ENCODE peak calls at places on chromosomes 3 and 15, in seven cellular contexts. V, T, Y, I, Z, U and Q are unnamed samples.

GRCh38 chr15:83653639-83654378 is at the start of gene ADAMTSL3:
- DNase-seq in V (no peak), T (peak; percentile 78), Y (peak; percentile 78), I (peak; percentile 87), Z (peak; percentile 22), U (peak; percentile 85), Q (no peak)

GRCh38 chr3:175748087-175748732 is 889.1 kb downstream of the NAALADL2 start:
- DNase-seq in V (no peak), T (no peak), Y (no peak), I (no peak), Z (no peak), U (no peak), Q (no peak)

GRCh38 chr15:31511707-31512310 is 185.2 kb downstream of the KLF13 start:
- DNase-seq in V (no peak), T (no peak), Y (no peak), I (no peak), Z (no peak), U (no peak), Q (peak; percentile 32)

GRCh38 chr3:98602078-98602678 is 8.8 kb upstream of the CPOX start:
- DNase-seq in V (peak; percentile 71), T (peak; percentile 71), Y (no peak), I (peak; percentile 29), Z (peak; percentile 36), U (peak; percentile 41), Q (no peak)

GRCh38 chr3:31265646-31266423 is 266.9 kb upstream of the STT3B start:
- DNase-seq in V (no peak), T (no peak), Y (no peak), I (no peak), Z (no peak), U (no peak), Q (no peak)

GRCh38 chr3:157127831-157128767 is 31.8 kb downstream of the CCNL1 start:
- DNase-seq in V (peak; percentile 75), T (peak; percentile 67), Y (peak; percentile 71), I (peak; percentile 65), Z (peak; percentile 37), U (no peak), Q (no peak)

GRCh38 chr3:141181819-141182218 is 49.8 kb upstream of the PXYLP1 start:
- DNase-seq in V (no peak), T (no peak), Y (no peak), I (no peak), Z (no peak), U (no peak), Q (no peak)

GRCh38 chr3:17808994-17809393 is 66.6 kb upstream of the TBC1D5 start:
- DNase-seq in V (no peak), T (peak; percentile 32), Y (no peak), I (no peak), Z (no peak), U (no peak), Q (no peak)

GRCh38 chr3:160226026-160226739 is 961 bp downstream of the C3orf80 start:
- DNase-seq in V (no peak), T (peak; percentile 65), Y (no peak), I (peak; percentile 16), Z (peak; percentile 33), U (no peak), Q (peak; percentile 22)

GRCh38 chr3:53045784-53046170 is at the start of gene SFMBT1:
- DNase-seq in V (no peak), T (peak; percentile 76), Y (peak; percentile 83), I (peak; percentile 71), Z (peak; percentile 75), U (peak; percentile 77), Q (peak; percentile 89)

GRCh38 chr3:139771331-139771730 is 93.6 kb upstream of the NMNAT3 start:
- DNase-seq in V (no peak), T (peak; percentile 26), Y (no peak), I (no peak), Z (peak; percentile 57), U (no peak), Q (no peak)

GRCh38 chr3:14547693-14548092 is 7.6 kb upstream of the GRIP2 start:
- DNase-seq in V (no peak), T (no peak), Y (no peak), I (no peak), Z (no peak), U (no peak), Q (no peak)

GRCh38 chr3:133479895-133480669 is 80.2 kb downstream of the BFSP2 start:
- DNase-seq in V (peak; percentile 79), T (no peak), Y (no peak), I (no peak), Z (peak; percentile 56), U (no peak), Q (no peak)

GRCh38 chr15:59688383-59688887 is 685 bp downstream of the BNIP2 start:
- DNase-seq in V (peak; percentile 6), T (no peak), Y (no peak), I (no peak), Z (no peak), U (no peak), Q (no peak)

GRCh38 chr3:196207833-196208607 is 3.2 kb downstream of the ZDHHC19 start:
- DNase-seq in V (no peak), T (peak; percentile 57), Y (peak; percentile 84), I (peak; percentile 50), Z (no peak), U (no peak), Q (no peak)

GRCh38 chr3:136209921-136210320 is 13.8 kb upstream of the MSL2 start:
- DNase-seq in V (no peak), T (no peak), Y (no peak), I (no peak), Z (no peak), U (no peak), Q (no peak)

GRCh38 chr3:10196389-10197052 is 31.8 kb downstream of the IRAK2 start:
- DNase-seq in V (no peak), T (no peak), Y (no peak), I (no peak), Z (no peak), U (no peak), Q (peak; percentile 48)

GRCh38 chr15:25763206-25763880 is 99.8 kb downstream of the ATP10A start:
- DNase-seq in V (no peak), T (no peak), Y (no peak), I (no peak), Z (peak; percentile 51), U (no peak), Q (no peak)

GRCh38 chr3:182148360-182148759 is 436.6 kb downstream of the SOX2 start:
- DNase-seq in V (no peak), T (no peak), Y (no peak), I (no peak), Z (no peak), U (no peak), Q (no peak)

GRCh38 chr3:71288269-71288930 is 295.1 kb downstream of the FOXP1 start:
- DNase-seq in V (no peak), T (no peak), Y (no peak), I (no peak), Z (no peak), U (no peak), Q (no peak)

GRCh38 chr3:165820685-165821123 is 16.5 kb downstream of the BCHE start:
- DNase-seq in V (no peak), T (no peak), Y (no peak), I (no peak), Z (no peak), U (no peak), Q (peak; percentile 65)

GRCh38 chr3:175121225-175121624 is 262.1 kb downstream of the NAALADL2 start:
- DNase-seq in V (peak; percentile 7), T (no peak), Y (no peak), I (peak; percentile 17), Z (peak; percentile 19), U (no peak), Q (no peak)

GRCh38 chr3:128364808-128365360 is 101.8 kb downstream of the DNAJB8 start:
- DNase-seq in V (no peak), T (no peak), Y (no peak), I (no peak), Z (no peak), U (no peak), Q (no peak)

GRCh38 chr3:12870942-12871341 is 29.6 kb upstream of the RPL32 start:
- DNase-seq in V (no peak), T (no peak), Y (no peak), I (no peak), Z (no peak), U (peak; percentile 35), Q (peak; percentile 46)

GRCh38 chr3:12868039-12869024 is 27.0 kb upstream of the RPL32 start:
- DNase-seq in V (peak; percentile 75), T (peak; percentile 91), Y (peak; percentile 86), I (peak; percentile 83), Z (peak; percentile 81), U (peak; percentile 85), Q (peak; percentile 62)

GRCh38 chr3:12871404-12871983 is 30.1 kb upstream of the RPL32 start:
- DNase-seq in V (no peak), T (no peak), Y (no peak), I (no peak), Z (no peak), U (no peak), Q (no peak)

GRCh38 chr3:12866836-12867235 is 25.5 kb upstream of the RPL32 start:
- DNase-seq in V (no peak), T (no peak), Y (no peak), I (no peak), Z (no peak), U (no peak), Q (no peak)

GRCh38 chr3:12869025-12869695 is 27.8 kb upstream of the RPL32 start:
- DNase-seq in V (no peak), T (peak; percentile 80), Y (peak; percentile 71), I (peak; percentile 54), Z (no peak), U (peak; percentile 51), Q (peak; percentile 41)
- H3K4me3 ChIP-seq in V (no peak overlapping the region), T (peak overlapping the region; percentile 31), Y (peak overlapping the region; percentile 5), I (no peak overlapping the region), Z (no peak overlapping the region), U (no peak overlapping the region), Q (peak overlapping the region; percentile 48)

GRCh38 chr3:43559961-43560360 is 61.9 kb downstream of the ANO10 start:
- DNase-seq in V (no peak), T (peak; percentile 21), Y (no peak), I (no peak), Z (no peak), U (no peak), Q (no peak)
- TF ChIP-seq CTCF in V (no peak), T (no peak), Y (no peak), I (no peak), Z (no peak), U (no peak), Q (no peak)

DNA sequence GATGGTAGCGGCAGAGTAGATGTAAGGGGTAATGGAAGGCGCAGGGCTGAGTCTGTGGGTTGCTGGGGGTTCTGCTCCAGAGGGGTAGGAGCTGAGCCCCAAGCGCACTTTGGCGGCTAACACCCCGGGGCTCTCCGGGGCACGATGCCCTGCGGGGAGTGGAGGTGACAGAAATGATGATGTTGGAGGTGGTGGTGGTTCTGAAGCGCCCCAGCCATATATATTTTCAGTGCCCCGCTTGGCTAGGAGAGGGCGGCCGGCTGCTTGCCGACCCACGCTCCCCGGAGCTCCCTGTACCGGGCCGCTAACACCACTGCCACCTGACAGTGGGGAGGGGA is 9.7 kb downstream of the ZIC4 start:
- DNase-seq in V (no peak), T (no peak), Y (no peak), I (no peak), Z (no peak), U (no peak), Q (no peak)
- H3K27me3 ChIP-seq in V (no peaks in the 10 kb centered on the region), T (peaks cover 100% of the 10 kb centered on the region), Y (no peaks in the 10 kb centered on the region), I (peaks cover 62% of the 10 kb centered on the region), Z (no peaks in the 10 kb centered on the region), U (peaks cover 100% of the 10 kb centered on the region), Q (no peaks in the 10 kb centered on the region)

DNA sequence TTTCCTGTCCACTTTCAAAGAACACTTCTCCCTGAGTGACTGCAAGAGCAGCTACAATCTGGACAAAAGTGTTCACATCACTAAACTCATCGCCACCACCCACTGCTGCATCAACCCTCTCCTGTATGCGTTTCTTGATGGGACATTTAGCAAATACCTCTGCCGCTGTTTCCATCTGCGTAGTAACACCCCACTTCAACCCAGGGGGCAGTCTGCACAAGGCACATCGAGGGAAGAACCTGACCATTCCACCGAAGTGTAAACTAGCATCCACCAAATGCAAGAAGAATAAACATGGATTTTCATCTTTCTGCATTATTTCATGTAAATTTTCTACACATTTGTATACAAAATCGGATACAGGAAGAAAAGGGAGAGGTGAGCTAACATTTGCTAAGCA is 1.8 kb downstream of the CCRL2 start:
- DNase-seq in V (no peak), T (no peak), Y (no peak), I (no peak), Z (no peak), U (no peak), Q (no peak)
- H3K4me3 ChIP-seq in V (no peak overlapping the region), T (no peak overlapping the region), Y (no peak overlapping the region), I (no peak overlapping the region), Z (no peak overlapping the region), U (no peak overlapping the region), Q (no peak overlapping the region)